ENCODE peak calls at places on chromosomes 3 and 15, in seven cellular contexts. R is NCI-H1105 treated with DMSO at 0.1 percent for 48 hours; C is AG08395; J is stimulated activated CD4-positive, alpha-beta T cell treated with anti-CD3 and anti-CD28 coated beads, Interleukin-4, amount 100 ng/mL, for 1 hour; P is effector CD8-positive, alpha-beta T cell; F is T-helper 1 cell; N is activated B cell treated with CpG ODN at 0.5 μM for 24 hours. W is an unnamed sample.

GRCh38 chr15:88012233-88012632 is 244.3 kb downstream of the NTRK3 start:
- DNase-seq in R (no peak), C (no peak), J (no peak), P (no peak), F (no peak), N (no peak), W (no peak)

GRCh38 chr3:16286161-16286560 is 21.1 kb downstream of the OXNAD1 start:
- DNase-seq in R (no peak), C (no peak), J (peak), P (peak), F (no peak), N (no peak), W (no peak)

GRCh38 chr3:166498439-166498838 is 661.2 kb upstream of the BCHE start:
- DNase-seq in R (no peak), C (no peak), J (no peak), P (no peak), F (no peak), N (no peak), W (no peak)

GRCh38 chr15:31483053-31483923 is 156.7 kb downstream of the KLF13 start:
- DNase-seq in R (no peak), C (no peak), J (peak), P (no peak), F (no peak), N (peak), W (no peak)

GRCh38 chr3:123870033-123870432 is 14.1 kb downstream of the MYLK start:
- DNase-seq in R (no peak), C (peak), J (no peak), P (no peak), F (no peak), N (no peak), W (no peak)

GRCh38 chr3:36969540-36970432 is 23.1 kb downstream of the EPM2AIP1 start:
- DNase-seq in R (peak), C (peak), J (peak), P (no peak), F (no peak), N (peak), W (peak)

GRCh38 chr3:149751551-149751950 is 738 bp downstream of the COMMD2 start:
- DNase-seq in R (no peak), C (no peak), J (no peak), P (no peak), F (no peak), N (no peak), W (no peak)

GRCh38 chr15:80436511-80437307 is 32.5 kb downstream of the ARNT2 start:
- DNase-seq in R (no peak), C (peak), J (no peak), P (no peak), F (no peak), N (no peak), W (no peak)

GRCh38 chr3:7536510-7536909 is 675.6 kb downstream of the GRM7 start:
- DNase-seq in R (no peak), C (no peak), J (no peak), P (no peak), F (no peak), N (no peak), W (peak)

GRCh38 chr3:28994161-28994905 is 286.5 kb upstream of the RBMS3 start:
- DNase-seq in R (no peak), C (no peak), J (no peak), P (no peak), F (no peak), N (no peak), W (no peak)

GRCh38 chr15:88898736-88899135 is 3.4 kb upstream of the HAPLN3 start:
- DNase-seq in R (no peak), C (no peak), J (no peak), P (no peak), F (no peak), N (no peak), W (no peak)

GRCh38 chr3:18444597-18445420 is 19.7 kb upstream of the SATB1 start:
- DNase-seq in R (peak), C (peak), J (peak), P (peak), F (peak), N (peak), W (no peak)

GRCh38 chr3:4550957-4551754 is 58.0 kb downstream of the ITPR1 start:
- DNase-seq in R (no peak), C (no peak), J (no peak), P (no peak), F (no peak), N (no peak), W (no peak)

GRCh38 chr3:133547432-133548041 is 25.9 kb upstream of the CDV3 start:
- DNase-seq in R (no peak), C (peak), J (no peak), P (no peak), F (no peak), N (no peak), W (no peak)

GRCh38 chr3:57544181-57545125 is at the start of gene DNAH12:
- DNase-seq in R (peak), C (peak), J (no peak), P (no peak), F (no peak), N (no peak), W (peak)

GRCh38 chr3:147392083-147392916 is 14.0 kb downstream of the ZIC4 start:
- DNase-seq in R (no peak), C (peak), J (no peak), P (no peak), F (no peak), N (no peak), W (no peak)

GRCh38 chr3:47411696-47412452 is 31.1 kb downstream of the PTPN23 start:
- DNase-seq in R (no peak), C (no peak), J (no peak), P (no peak), F (no peak), N (no peak), W (no peak)

GRCh38 chr15:57018151-57018550 is 99.7 kb downstream of the TCF12 start:
- DNase-seq in R (no peak), C (no peak), J (no peak), P (no peak), F (no peak), N (no peak), W (no peak)

GRCh38 chr3:56954125-56954524 is 106.3 kb upstream of the SPATA12 start:
- DNase-seq in R (no peak), C (no peak), J (no peak), P (no peak), F (no peak), N (no peak), W (no peak)

GRCh38 chr3:23580337-23580736 is 225.4 kb upstream of the UBE2E1 start:
- DNase-seq in R (no peak), C (no peak), J (no peak), P (no peak), F (no peak), N (no peak), W (no peak)

GRCh38 chr3:15317164-15317477 is 15.3 kb downstream of the SH3BP5 start:
- DNase-seq in R (no peak), C (peak), J (no peak), P (no peak), F (no peak), N (no peak), W (no peak)

GRCh38 chr15:74748322-74748946 is at the start of gene CYP1A2:
- DNase-seq in R (no peak), C (no peak), J (no peak), P (no peak), F (no peak), N (no peak), W (no peak)

GRCh38 chr15:27091270-27091940 is 120.4 kb downstream of the GABRG3 start:
- DNase-seq in R (no peak), C (peak), J (no peak), P (no peak), F (no peak), N (no peak), W (no peak)

GRCh38 chr3:176951144-176951543 is 246.1 kb downstream of the TBL1XR1 start:
- DNase-seq in R (no peak), C (no peak), J (no peak), P (no peak), F (no peak), N (no peak), W (no peak)

GRCh38 chr3:184358140-184358767 is 3.2 kb downstream of the CLCN2 start:
- DNase-seq in R (no peak), C (no peak), J (no peak), P (no peak), F (no peak), N (no peak), W (no peak)

W was measured in DMS79 treated with DMSO at 0.1 percent for 48 hours.